ENCODE peak calls at places on chromosomes 2 and 18, in five cellular contexts. One of them, this sample, is unnamed.

GRCh38 chr2:183207110-183207509 is 82.9 kb downstream of the NUP35 start:
- DNase-seq in IMR-90: peak; percentile 28
- DNase-seq in SHP77 treated with DMSO at 0.1 percent for 48 hours: no peak
- DNase-seq in AG20443: peak; percentile 54
- DNase-seq in activated naive CD4-positive, alpha-beta T cell: no peak
- DNase-seq in this sample: peak; percentile 7

GRCh38 chr18:58013241-58014211 is 30.5 kb upstream of the NEDD4L start:
- DNase-seq in IMR-90: peak; percentile 22
- DNase-seq in SHP77 treated with DMSO at 0.1 percent for 48 hours: no peak
- DNase-seq in AG20443: no peak
- DNase-seq in activated naive CD4-positive, alpha-beta T cell: no peak
- DNase-seq in this sample: peak; percentile 25

GRCh38 chr2:1024981-1025380 is 74.3 kb downstream of the SNTG2 start:
- DNase-seq in IMR-90: peak; percentile 8
- DNase-seq in SHP77 treated with DMSO at 0.1 percent for 48 hours: no peak
- DNase-seq in AG20443: peak; percentile 80
- DNase-seq in activated naive CD4-positive, alpha-beta T cell: no peak
- DNase-seq in this sample: no peak

GRCh38 chr2:7572460-7572859 is 655.2 kb downstream of the RNF144A start:
- DNase-seq in IMR-90: no peak
- DNase-seq in SHP77 treated with DMSO at 0.1 percent for 48 hours: peak; percentile 52
- DNase-seq in AG20443: no peak
- DNase-seq in activated naive CD4-positive, alpha-beta T cell: no peak
- DNase-seq in this sample: no peak

GRCh38 chr2:10385933-10386773 is 62.0 kb downstream of the ODC1 start:
- DNase-seq in IMR-90: peak; percentile 75
- DNase-seq in SHP77 treated with DMSO at 0.1 percent for 48 hours: no peak
- DNase-seq in AG20443: peak; percentile 64
- DNase-seq in activated naive CD4-positive, alpha-beta T cell: no peak
- DNase-seq in this sample: no peak

GRCh38 chr2:207624170-207625013 is 802 bp downstream of the METTL21A start:
- DNase-seq in IMR-90: peak; percentile 70
- DNase-seq in SHP77 treated with DMSO at 0.1 percent for 48 hours: peak; percentile 40
- DNase-seq in AG20443: peak; percentile 66
- DNase-seq in activated naive CD4-positive, alpha-beta T cell: peak; percentile 34
- DNase-seq in this sample: no peak

GRCh38 chr2:54557601-54558187 is 101.6 kb downstream of the SPTBN1 start:
- DNase-seq in IMR-90: no peak
- DNase-seq in SHP77 treated with DMSO at 0.1 percent for 48 hours: peak; percentile 81
- DNase-seq in AG20443: no peak
- DNase-seq in activated naive CD4-positive, alpha-beta T cell: peak; percentile 45
- DNase-seq in this sample: no peak

GRCh38 chr2:54770676-54771075 is 47.2 kb downstream of the EML6 start:
- DNase-seq in IMR-90: no peak
- DNase-seq in SHP77 treated with DMSO at 0.1 percent for 48 hours: no peak
- DNase-seq in AG20443: no peak
- DNase-seq in activated naive CD4-positive, alpha-beta T cell: no peak
- DNase-seq in this sample: no peak

GRCh38 chr2:172953411-172953810 is 122.2 kb upstream of the MAP3K20 start:
- DNase-seq in IMR-90: no peak
- DNase-seq in SHP77 treated with DMSO at 0.1 percent for 48 hours: no peak
- DNase-seq in AG20443: no peak
- DNase-seq in activated naive CD4-positive, alpha-beta T cell: no peak
- DNase-seq in this sample: no peak

GRCh38 chr2:42113427-42113826 is 55.7 kb upstream of the EML4 start:
- DNase-seq in IMR-90: no peak
- DNase-seq in SHP77 treated with DMSO at 0.1 percent for 48 hours: no peak
- DNase-seq in AG20443: no peak
- DNase-seq in activated naive CD4-positive, alpha-beta T cell: no peak
- DNase-seq in this sample: no peak

GRCh38 chr2:136057023-136057801 is 60.7 kb downstream of the CXCR4 start:
- DNase-seq in IMR-90: no peak
- DNase-seq in SHP77 treated with DMSO at 0.1 percent for 48 hours: no peak
- DNase-seq in AG20443: no peak
- DNase-seq in activated naive CD4-positive, alpha-beta T cell: no peak
- DNase-seq in this sample: no peak

GRCh38 chr18:32730620-32731021 is 42.2 kb downstream of the KLHL14 start:
- DNase-seq in IMR-90: no peak
- DNase-seq in SHP77 treated with DMSO at 0.1 percent for 48 hours: peak; percentile 13
- DNase-seq in AG20443: peak; percentile 15
- DNase-seq in activated naive CD4-positive, alpha-beta T cell: no peak
- DNase-seq in this sample: no peak

GRCh38 chr2:62099050-62099449 is 96.9 kb upstream of the B3GNT2 start:
- DNase-seq in IMR-90: no peak
- DNase-seq in SHP77 treated with DMSO at 0.1 percent for 48 hours: no peak
- DNase-seq in AG20443: no peak
- DNase-seq in activated naive CD4-positive, alpha-beta T cell: no peak
- DNase-seq in this sample: no peak

GRCh38 chr2:239131521-239131920 is 269.3 kb downstream of the HDAC4 start:
- DNase-seq in IMR-90: no peak
- DNase-seq in SHP77 treated with DMSO at 0.1 percent for 48 hours: no peak
- DNase-seq in AG20443: no peak
- DNase-seq in activated naive CD4-positive, alpha-beta T cell: no peak
- DNase-seq in this sample: no peak

GRCh38 chr2:35978218-35978617 is 377.4 kb upstream of the CRIM1 start:
- DNase-seq in IMR-90: no peak
- DNase-seq in SHP77 treated with DMSO at 0.1 percent for 48 hours: no peak
- DNase-seq in AG20443: no peak
- DNase-seq in activated naive CD4-positive, alpha-beta T cell: no peak
- DNase-seq in this sample: no peak

GRCh38 chr2:181438298-181438697 is 18.9 kb upstream of the ITGA4 start:
- DNase-seq in IMR-90: no peak
- DNase-seq in SHP77 treated with DMSO at 0.1 percent for 48 hours: no peak
- DNase-seq in AG20443: no peak
- DNase-seq in activated naive CD4-positive, alpha-beta T cell: no peak
- DNase-seq in this sample: no peak

GRCh38 chr2:72133721-72134407 is 13.8 kb downstream of the CYP26B1 start:
- DNase-seq in IMR-90: no peak
- DNase-seq in SHP77 treated with DMSO at 0.1 percent for 48 hours: no peak
- DNase-seq in AG20443: no peak
- DNase-seq in activated naive CD4-positive, alpha-beta T cell: no peak
- DNase-seq in this sample: no peak

GRCh38 chr18:48857023-48857694 is 93.6 kb downstream of the SMAD7 start:
- DNase-seq in IMR-90: no peak
- DNase-seq in SHP77 treated with DMSO at 0.1 percent for 48 hours: no peak
- DNase-seq in AG20443: no peak
- DNase-seq in activated naive CD4-positive, alpha-beta T cell: no peak
- DNase-seq in this sample: no peak

GRCh38 chr2:202335791-202336467 is 40.2 kb upstream of the BMPR2 start:
- DNase-seq in IMR-90: peak; percentile 70
- DNase-seq in SHP77 treated with DMSO at 0.1 percent for 48 hours: no peak
- DNase-seq in AG20443: no peak
- DNase-seq in activated naive CD4-positive, alpha-beta T cell: no peak
- DNase-seq in this sample: no peak

GRCh38 chr2:101737478-101738240 is 40.2 kb downstream of the MAP4K4 start:
- DNase-seq in IMR-90: no peak
- DNase-seq in SHP77 treated with DMSO at 0.1 percent for 48 hours: no peak
- DNase-seq in AG20443: no peak
- DNase-seq in activated naive CD4-positive, alpha-beta T cell: no peak
- DNase-seq in this sample: peak; percentile 64

GRCh38 chr18:11991021-11991770 is 9.9 kb downstream of the IMPA2 start:
- DNase-seq in IMR-90: no peak
- DNase-seq in SHP77 treated with DMSO at 0.1 percent for 48 hours: no peak
- DNase-seq in AG20443: no peak
- DNase-seq in activated naive CD4-positive, alpha-beta T cell: no peak
- DNase-seq in this sample: no peak